ENCODE peak calls at places on chromosomes 11 and 22, in nine cellular contexts. I, Z, Q, T, J, C, H, R and A are unnamed samples.
A peak's percentile ranks its signal among the peaks of the same experiment; 100 is the strongest.

GRCh38 chr22:19396934-19397728 is 34.4 kb downstream of the HIRA start:
- DNase-seq in I (no peak), Z (no peak), Q (no peak), T (no peak), J (no peak), C (no peak), H (no peak), R (no peak), A (no peak)

GRCh38 chr22:34608716-34609115 is 457.2 kb upstream of the ISX start:
- DNase-seq in I (no peak), Z (no peak), Q (no peak), T (no peak), J (no peak), C (no peak), H (no peak), R (no peak), A (peak; percentile 31)

GRCh38 chr22:39454385-39454871 is 2.4 kb upstream of the MGAT3 start:
- DNase-seq in I (peak; percentile 30), Z (peak; percentile 12), Q (no peak), T (no peak), J (no peak), C (no peak), H (no peak), R (no peak), A (no peak)

GRCh38 chr11:1755344-1756023 is 5.1 kb upstream of the IFITM10 start:
- DNase-seq in I (no peak), Z (no peak), Q (no peak), T (no peak), J (no peak), C (no peak), H (no peak), R (no peak), A (no peak)

GRCh38 chr11:112503410-112503809 is 242.8 kb upstream of the PLET1 start:
- DNase-seq in I (no peak), Z (no peak), Q (no peak), T (no peak), J (no peak), C (no peak), H (no peak), R (no peak), A (no peak)

GRCh38 chr11:102794382-102794781 is 3.6 kb downstream of the MMP1 start:
- DNase-seq in I (peak; percentile 69), Z (no peak), Q (peak; percentile 28), T (no peak), J (peak; percentile 54), C (peak; percentile 59), H (no peak), R (no peak), A (no peak)

GRCh38 chr11:77501748-77502147 is 27.9 kb upstream of the PAK1 start:
- DNase-seq in I (no peak), Z (no peak), Q (no peak), T (no peak), J (no peak), C (no peak), H (no peak), R (no peak), A (no peak)

GRCh38 chr11:35879361-35879760 is 64.5 kb upstream of the LDLRAD3 start:
- DNase-seq in I (no peak), Z (no peak), Q (no peak), T (no peak), J (no peak), C (no peak), H (no peak), R (no peak), A (no peak)

GRCh38 chr11:128492903-128493569 is 94.3 kb downstream of the ETS1 start:
- DNase-seq in I (no peak), Z (no peak), Q (no peak), T (no peak), J (no peak), C (no peak), H (no peak), R (no peak), A (no peak)

GRCh38 chr22:41403532-41404318 is 22.0 kb downstream of the TEF start:
- DNase-seq in I (peak; percentile 96), Z (peak; percentile 98), Q (peak; percentile 97), T (peak; percentile 79), J (peak; percentile 92), C (peak; percentile 81), H (peak; percentile 40), R (peak; percentile 91), A (peak; percentile 91)

GRCh38 chr11:11738370-11738769 is 103.4 kb upstream of the USP47 start:
- DNase-seq in I (no peak), Z (no peak), Q (no peak), T (no peak), J (no peak), C (no peak), H (no peak), R (no peak), A (no peak)

GRCh38 chr11:124405611-124406010 is 6.8 kb upstream of the OR8B3 start:
- DNase-seq in I (no peak), Z (no peak), Q (no peak), T (no peak), J (no peak), C (no peak), H (no peak), R (no peak), A (no peak)

GRCh38 chr11:68816251-68816776 is 25.4 kb downstream of the CPT1A start:
- DNase-seq in I (no peak), Z (no peak), Q (no peak), T (no peak), J (no peak), C (no peak), H (no peak), R (no peak), A (no peak)

GRCh38 chr11:27875480-27876208 is 175.4 kb upstream of the BDNF start:
- DNase-seq in I (no peak), Z (peak; percentile 76), Q (no peak), T (no peak), J (no peak), C (no peak), H (no peak), R (no peak), A (peak; percentile 29)

GRCh38 chr11:967995-968751 is 42.5 kb downstream of the AP2A2 start:
- DNase-seq in I (no peak), Z (no peak), Q (no peak), T (no peak), J (no peak), C (no peak), H (no peak), R (no peak), A (no peak)